ENCODE peak calls at places on chromosomes 16 and 17, in six cellular contexts. Q is IMR-90, R is mesenchymal stem cell, S is H1, C is mesendoderm, U is trophoblast cell. N is an unnamed sample.

GRCh38 chr16:74092336-74092735 is 204.3 kb upstream of the PSMD7 start:
- DNase-seq in U (no peak), Q (no peak), S (no peak), R (no peak), C (no peak), N (no peak)

GRCh38 chr16:49349446-49350168 is 24.0 kb upstream of the C16orf78 start:
- DNase-seq in U (no peak), R (no peak), Q (no peak), S (no peak), C (no peak), N (no peak)

GRCh38 chr17:9051561-9051960 is 30.3 kb downstream of the NTN1 start:
- DNase-seq in S (no peak), Q (no peak), C (no peak), U (no peak), R (no peak), N (no peak)

GRCh38 chr16:3004781-3005284 is 7.9 kb upstream of the CLDN9 start:
- DNase-seq in C (peak; percentile 71), S (no peak), U (peak; percentile 33), R (no peak), Q (no peak), N (no peak)

GRCh38 chr17:948284-948852 is 31.2 kb downstream of the NXN start:
- DNase-seq in C (peak; percentile 71), S (no peak), R (peak; percentile 41), U (no peak), Q (no peak), N (no peak)

GRCh38 chr16:878071-878784 is 77.7 kb upstream of the GNG13 start:
- DNase-seq in C (peak; percentile 29), U (no peak), R (no peak), Q (peak; percentile 35), S (peak; percentile 72), N (no peak)

GRCh38 chr17:68324654-68325336 is 33.5 kb downstream of the ARSG start:
- DNase-seq in S (no peak), C (no peak), U (no peak), R (no peak), Q (no peak), N (no peak)

GRCh38 chr17:76772842-76773521 is 35.1 kb downstream of the MFSD11 start:
- DNase-seq in Q (peak; percentile 70), C (peak; percentile 29), R (peak; percentile 95), U (no peak), S (no peak), N (no peak)

GRCh38 chr17:59367657-59368045 is 36.2 kb downstream of the YPEL2 start:
- DNase-seq in U (peak; percentile 96), Q (no peak), R (peak; percentile 53), C (peak; percentile 99), S (no peak), N (no peak)

GRCh38 chr17:52696362-52696761 is 537.8 kb upstream of the CA10 start:
- DNase-seq in Q (no peak), C (no peak), U (no peak), R (no peak), S (no peak), N (no peak)

GRCh38 chr17:40611840-40612509 is 35.6 kb downstream of the SMARCE1 start:
- DNase-seq in C (no peak), Q (no peak), R (no peak), U (no peak), S (no peak), N (no peak)

GRCh38 chr17:81341347-81342061 is 46.4 kb upstream of the SLC38A10 start:
- DNase-seq in Q (no peak), R (peak; percentile 56), S (peak; percentile 74), U (no peak), C (no peak), N (no peak)
- H3K4me3 ChIP-seq in Q (peak overlapping the region; percentile 98), R (peak overlapping the region; percentile 44), S (peak overlapping the region; percentile 71), U (peak overlapping the region; percentile 30), C (peak overlapping the region; percentile 90), N (peak overlapping the region; percentile 67)

DNA sequence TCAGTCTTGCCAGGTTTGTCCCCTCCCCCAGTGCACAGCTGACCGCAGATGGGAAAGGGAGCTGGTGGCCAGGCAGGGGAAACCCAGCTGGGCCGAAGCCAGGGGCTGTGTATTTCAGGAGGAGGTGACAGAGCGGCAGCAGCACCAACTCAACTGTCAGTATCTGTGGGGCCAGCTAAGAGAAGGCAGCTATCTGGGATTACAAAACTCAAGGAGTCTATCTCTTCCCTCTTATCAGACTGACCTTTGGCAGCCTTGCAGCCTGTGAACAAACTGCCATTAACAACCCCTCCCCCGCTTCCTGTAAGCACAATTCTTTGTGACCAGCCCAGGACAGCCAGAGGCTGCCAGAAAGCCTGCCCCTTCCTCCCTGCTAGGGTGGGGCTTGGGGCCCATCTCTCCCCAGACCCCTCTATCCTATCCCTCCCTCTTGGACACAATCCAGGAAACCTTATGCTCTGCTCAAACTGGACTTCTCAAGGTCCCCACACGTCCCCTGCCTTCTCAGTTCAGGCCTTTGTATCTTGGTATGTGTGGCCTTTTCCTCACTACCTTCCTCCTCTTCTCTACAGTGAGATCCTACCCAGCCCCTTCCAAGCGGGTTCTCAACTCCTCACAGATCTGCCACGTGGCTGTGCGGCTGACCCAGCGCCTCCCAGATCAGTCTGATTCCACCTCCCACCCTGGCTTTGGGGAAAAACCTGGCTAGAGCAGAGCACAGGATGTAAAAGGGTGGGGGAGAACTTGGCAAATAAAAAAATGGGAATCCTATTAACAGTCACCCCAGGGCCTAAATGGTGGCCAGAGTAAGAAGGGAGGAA is 10.5 kb downstream of the ST3GAL2 start:
- DNase-seq in C (peak; percentile 99), Q (peak; percentile 97), R (peak; percentile 98), U (peak; percentile 94), S (peak; percentile 68), N (no peak)
- H2BK5ac ChIP-seq in C (peak overlapping the region; percentile 99), Q (peak overlapping the region; percentile 83), R (peak overlapping the region; percentile 83), U (peak overlapping the region; percentile 92), S (peak overlapping the region; percentile 97), N (peak overlapping the region; percentile 31)

GRCh38 chr16:23594186-23594585 is 1.9 kb downstream of the NDUFAB1 start:
- DNase-seq in U (no peak), C (no peak), R (no peak), Q (no peak), S (no peak), N (no peak)

GRCh38 chr16:23595246-23595950 is 718 bp downstream of the NDUFAB1 start:
- DNase-seq in U (no peak), R (peak; percentile 29), S (no peak), Q (no peak), C (peak; percentile 21), N (no peak)

GRCh38 chr16:23590181-23590580 is 5.9 kb downstream of the NDUFAB1 start:
- DNase-seq in S (no peak), C (no peak), Q (no peak), U (no peak), R (no peak), N (no peak)

GRCh38 chr16:23597003-23597756 is 1.1 kb upstream of the NDUFAB1 start:
- DNase-seq in U (peak; percentile 28), S (peak; percentile 47), Q (no peak), R (no peak), C (peak; percentile 79), N (no peak)

GRCh38 chr16:23595951-23596720 is at the start of gene NDUFAB1:
- DNase-seq in C (peak; percentile 93), U (peak; percentile 92), Q (peak; percentile 83), S (peak; percentile 96), R (peak; percentile 91), N (peak; percentile 89)
- H3K23ac ChIP-seq in C (peak within 1 kb of the TSS; percentile 66), U (no peak within 1 kb of the TSS), Q (peak within 1 kb of the TSS; percentile 86), S (no peak within 1 kb of the TSS), R (no peak within 1 kb of the TSS), N (peak within 1 kb of the TSS; percentile 73)

GRCh38 chr17:43831633-43832032 is 1.3 kb downstream of the MPP3 start:
- DNase-seq in C (peak; percentile 11), R (no peak), S (no peak), U (no peak), Q (no peak), N (no peak)
- H3K4me3 ChIP-seq in C (no peak overlapping the region), R (no peak overlapping the region), S (no peak overlapping the region), U (no peak overlapping the region), Q (no peak overlapping the region), N (no peak overlapping the region)

DNA sequence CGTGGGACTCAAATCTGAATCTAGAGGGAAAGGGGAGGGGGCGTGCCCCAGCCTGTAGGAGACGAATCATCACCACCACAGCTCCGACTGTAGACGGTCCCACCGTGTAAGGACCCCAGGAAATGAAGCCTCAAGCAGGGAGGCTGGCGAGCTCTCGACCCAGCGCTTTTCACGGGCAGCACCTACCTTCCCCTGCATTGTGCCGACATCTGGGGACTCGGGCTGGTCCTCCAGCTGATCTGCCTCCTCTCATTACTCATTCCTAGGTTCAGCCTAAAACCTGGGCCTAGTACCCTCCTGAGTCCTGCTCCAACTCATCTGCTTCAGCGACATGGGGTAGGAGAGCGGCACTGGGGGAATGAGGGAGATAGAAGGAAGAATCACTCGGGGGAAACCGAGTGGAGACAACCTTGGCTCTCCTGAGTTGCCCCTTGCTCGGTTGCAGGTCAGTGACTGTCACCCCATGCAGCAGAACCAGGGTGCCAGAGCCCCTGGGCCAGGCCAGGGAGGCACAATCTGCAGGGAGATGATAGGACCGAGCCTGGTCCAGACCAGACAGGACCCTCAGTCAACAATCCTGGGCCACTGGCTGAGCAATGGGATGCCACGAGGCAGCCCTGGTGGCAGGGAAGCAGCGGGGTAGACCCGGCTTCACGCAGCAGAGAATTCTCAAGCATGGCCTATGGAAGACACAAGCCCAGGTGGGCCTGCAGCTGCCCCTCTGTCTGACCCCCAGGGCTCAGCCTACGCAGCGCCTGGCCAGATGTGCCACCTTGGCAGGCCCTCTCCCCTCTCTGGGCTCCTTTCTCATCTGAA is 833 bp upstream of the BCAR1 start:
- DNase-seq in C (no peak), U (no peak), R (no peak), Q (no peak), S (no peak), N (no peak)
- H2BK5ac ChIP-seq in C (peak overlapping the region; percentile 93), U (peak overlapping the region; percentile 97), R (peak overlapping the region; percentile 92), Q (peak overlapping the region; percentile 99), S (peak overlapping the region; percentile 98), N (peak overlapping the region; percentile 83)

GRCh38 chr16:11170201-11170600 is 85.8 kb downstream of the SOCS1 start:
- DNase-seq in U (no peak), C (no peak), R (no peak), Q (no peak), S (no peak), N (no peak)

GRCh38 chr16:11173426-11173825 is 82.6 kb downstream of the SOCS1 start:
- DNase-seq in C (no peak), Q (no peak), U (no peak), S (no peak), R (no peak), N (no peak)

GRCh38 chr16:11170696-11171447 is 85.1 kb downstream of the SOCS1 start:
- DNase-seq in C (no peak), R (no peak), Q (no peak), S (no peak), U (no peak), N (no peak)

GRCh38 chr16:11171448-11171709 is 84.6 kb downstream of the SOCS1 start:
- DNase-seq in Q (no peak), U (no peak), C (no peak), R (no peak), S (no peak), N (no peak)

DNA sequence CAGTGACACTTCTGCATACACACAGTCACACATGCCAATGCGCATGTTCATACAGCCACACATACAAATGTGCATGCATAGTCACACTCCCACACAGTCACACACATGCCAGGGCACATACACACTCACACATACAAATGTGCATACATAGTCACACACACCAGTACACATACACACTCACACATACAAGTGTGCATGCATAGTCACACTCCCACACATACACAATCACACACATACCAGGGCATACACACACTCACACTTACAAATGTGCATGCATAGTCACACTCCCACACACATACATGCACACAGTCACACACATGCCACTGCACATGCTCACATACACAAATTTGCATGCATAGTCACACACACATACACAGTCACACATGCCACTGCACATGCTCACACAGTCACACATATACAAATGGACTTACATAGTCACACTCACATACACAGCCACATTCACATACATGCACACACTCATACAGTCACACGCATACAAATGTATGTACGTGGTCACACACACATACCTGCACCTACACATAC is 84.2 kb downstream of the SOCS1 start:
- DNase-seq in Q (no peak), U (no peak), R (no peak), C (no peak), S (no peak), N (no peak)
- H3K23ac ChIP-seq in Q (no peak overlapping the region), U (peak overlapping the region; percentile 80), R (no peak overlapping the region), C (no peak overlapping the region), S (no peak overlapping the region), N (no peak overlapping the region)